ENCODE peak calls at places on chromosome 16, in seven cellular contexts. H is ovary, P is GM12878, Q is stomach, D is A549, K is sigmoid colon, W is K562. M is an unnamed sample.

GRCh38 chr16:70480127-70481105 is 26.0 kb downstream of the FCSK start:
- DNase-seq in P (no peak), D (no peak), K (no peak), Q (no peak), H (no peak), W (no peak), M (no peak)

GRCh38 chr16:23359092-23359760 is 57.1 kb downstream of the SCNN1B start:
- DNase-seq in P (no peak), W (no peak), D (no peak), K (peak; percentile 46), Q (no peak), H (no peak), M (no peak)

GRCh38 chr16:27236635-27237228 is 31.8 kb downstream of the NSMCE1 start:
- DNase-seq in H (no peak), K (peak; percentile 19), Q (no peak), P (no peak), D (no peak), W (no peak), M (no peak)

GRCh38 chr16:64696872-64697271 is 425.0 kb downstream of the CDH11 start:
- DNase-seq in H (no peak), P (no peak), D (no peak), Q (no peak), W (no peak), K (no peak), M (no peak)

GRCh38 chr16:83959621-83960434 is 6.8 kb downstream of the OSGIN1 start:
- DNase-seq in D (no peak), H (no peak), P (no peak), W (no peak), K (no peak), Q (no peak), M (no peak)

GRCh38 chr16:85245307-85246172 is 133.3 kb upstream of the CIBAR2 start:
- DNase-seq in D (peak; percentile 69), H (peak; percentile 80), K (peak; percentile 83), W (peak; percentile 86), P (no peak), Q (peak; percentile 44), M (no peak)

GRCh38 chr16:30112197-30113030 is 923 bp downstream of the GDPD3 start:
- DNase-seq in K (peak; percentile 81), D (peak; percentile 84), P (no peak), W (peak; percentile 81), Q (peak; percentile 66), H (peak; percentile 62), M (peak; percentile 87)

GRCh38 chr16:71296584-71297133 is 7.5 kb upstream of the CMTR2 start:
- DNase-seq in Q (no peak), H (no peak), W (no peak), D (no peak), K (no peak), P (no peak), M (no peak)

GRCh38 chr16:23826528-23827244 is 9.1 kb upstream of the PRKCB start:
- DNase-seq in K (no peak), D (no peak), H (no peak), Q (no peak), P (peak; percentile 79), W (no peak), M (peak; percentile 28)

GRCh38 chr16:4320571-4321137 is 4.8 kb downstream of the GLIS2 start:
- DNase-seq in K (peak; percentile 65), P (no peak), H (peak; percentile 36), D (no peak), Q (no peak), W (no peak), M (no peak)

GRCh38 chr16:3587547-3588110 is 10.4 kb upstream of the NLRC3 start:
- DNase-seq in P (no peak), Q (no peak), H (no peak), W (no peak), D (no peak), K (no peak), M (no peak)

GRCh38 chr16:56988948-56989945 is at the start of gene NLRC5:
- DNase-seq in D (peak; percentile 86), W (no peak), Q (peak; percentile 92), P (no peak), H (peak; percentile 82), K (peak; percentile 91), M (peak; percentile 94)

GRCh38 chr16:29808219-29808900 is 2.0 kb downstream of the MAZ start:
- DNase-seq in Q (no peak), P (no peak), W (no peak), K (no peak), H (peak; percentile 55), D (no peak), M (peak; percentile 81)

GRCh38 chr16:58125781-58126335 is 3.3 kb downstream of the CFAP20 start:
- DNase-seq in P (no peak), W (no peak), K (no peak), H (no peak), Q (no peak), D (no peak), M (no peak)

GRCh38 chr16:83187404-83187803 is 560.6 kb downstream of the CDH13 start:
- DNase-seq in P (no peak), D (no peak), K (no peak), W (no peak), H (no peak), Q (no peak), M (no peak)

GRCh38 chr16:85231959-85232358 is 119.7 kb upstream of the CIBAR2 start:
- DNase-seq in D (no peak), K (no peak), P (no peak), H (peak; percentile 60), W (no peak), Q (no peak), M (no peak)

GRCh38 chr16:23171234-23171948 is 11.2 kb upstream of the SCNN1G start:
- DNase-seq in D (no peak), H (no peak), Q (no peak), K (no peak), P (no peak), W (no peak), M (no peak)

GRCh38 chr16:64094170-64094960 is 1027.5 kb downstream of the CDH11 start:
- DNase-seq in H (no peak), W (no peak), K (no peak), D (no peak), Q (no peak), P (no peak), M (no peak)

GRCh38 chr16:21523411-21524067 is 75.8 kb upstream of the METTL9 start:
- DNase-seq in K (no peak), Q (no peak), H (peak; percentile 43), P (no peak), D (no peak), W (no peak), M (no peak)

GRCh38 chr16:78633551-78633950 is 534.1 kb downstream of the WWOX start:
- DNase-seq in P (no peak), W (no peak), H (no peak), K (no peak), D (no peak), Q (no peak), M (no peak)

GRCh38 chr16:22614271-22614947 is 103.7 kb downstream of the NPIPB5 start:
- DNase-seq in K (no peak), W (no peak), Q (no peak), D (no peak), H (no peak), P (no peak), M (no peak)

GRCh38 chr16:68300736-68301459 is 9.8 kb downstream of the SLC7A6OS start:
- DNase-seq in W (no peak), P (no peak), Q (no peak), D (no peak), H (no peak), K (peak; percentile 40), M (no peak)
- TF ChIP-seq POLR2A in W (peak; percentile 52), P (peak; percentile 45), Q (no peak), D (no peak), H (no peak), K (no peak), M (no peak)

GRCh38 chr16:1597154-1597553 is 14.7 kb downstream of the IFT140 start:
- DNase-seq in H (no peak), W (no peak), P (no peak), D (no peak), K (no peak), Q (no peak), M (no peak)
- TF ChIP-seq EP300 in H (no peak), W (no peak), P (no peak), D (no peak), K (no peak), Q (no peak), M (no peak)

DNA sequence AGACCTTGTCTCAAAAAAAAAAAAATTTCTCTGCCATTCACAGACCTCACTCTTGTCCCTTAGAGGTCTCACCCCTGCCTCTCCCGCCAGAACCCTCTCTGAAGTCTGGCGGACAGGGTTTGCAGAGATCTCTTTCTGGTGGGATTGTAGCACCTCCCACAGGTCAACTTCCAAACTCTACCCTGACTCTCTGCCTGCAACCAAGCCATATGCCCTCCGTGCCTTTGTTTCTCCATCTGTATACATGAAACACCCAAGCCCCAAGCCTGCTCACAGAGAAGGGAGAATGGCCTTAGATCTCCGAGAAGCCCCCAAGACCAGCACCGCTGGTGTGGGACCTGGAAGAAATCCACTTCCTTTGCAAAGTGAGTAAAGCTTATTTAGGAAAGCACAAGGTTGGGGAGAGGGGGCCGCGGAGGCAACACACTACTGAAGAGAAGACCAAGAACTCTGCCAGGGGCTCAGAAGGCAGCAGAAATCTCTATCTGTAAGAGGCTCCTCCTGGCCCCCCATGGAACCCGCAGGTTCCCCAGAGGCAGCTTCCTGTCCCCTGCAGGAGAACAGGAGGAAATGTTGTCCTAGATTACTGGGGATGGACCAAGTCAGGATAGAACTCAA is 219.9 kb downstream of the C16orf78 start:
- DNase-seq in K (no peak), W (no peak), Q (peak; percentile 11), D (no peak), H (no peak), P (no peak), M (no peak)
- H3K4me1 ChIP-seq in K (peaks cover 8% of the 10 kb centered on the region), W (no peaks in the 10 kb centered on the region), Q (no peaks in the 10 kb centered on the region), D (no peaks in the 10 kb centered on the region), H (peaks cover 8% of the 10 kb centered on the region), P (peaks cover 50% of the 10 kb centered on the region), M (no peaks in the 10 kb centered on the region)

GRCh38 chr16:14520753-14521152 is 109.3 kb downstream of the PARN start:
- DNase-seq in Q (no peak), K (no peak), D (no peak), W (no peak), P (no peak), H (no peak), M (no peak)

GRCh38 chr16:14525021-14525420 is 105.0 kb downstream of the PARN start:
- DNase-seq in W (no peak), H (no peak), Q (no peak), K (no peak), D (no peak), P (no peak), M (no peak)

GRCh38 chr16:14525596-14525995 is 104.5 kb downstream of the PARN start:
- DNase-seq in K (no peak), H (no peak), Q (no peak), W (no peak), D (no peak), P (no peak), M (no peak)

GRCh38 chr16:14523632-14524031 is 106.4 kb downstream of the PARN start:
- DNase-seq in D (no peak), Q (no peak), H (no peak), K (no peak), P (no peak), W (no peak), M (no peak)

DNA sequence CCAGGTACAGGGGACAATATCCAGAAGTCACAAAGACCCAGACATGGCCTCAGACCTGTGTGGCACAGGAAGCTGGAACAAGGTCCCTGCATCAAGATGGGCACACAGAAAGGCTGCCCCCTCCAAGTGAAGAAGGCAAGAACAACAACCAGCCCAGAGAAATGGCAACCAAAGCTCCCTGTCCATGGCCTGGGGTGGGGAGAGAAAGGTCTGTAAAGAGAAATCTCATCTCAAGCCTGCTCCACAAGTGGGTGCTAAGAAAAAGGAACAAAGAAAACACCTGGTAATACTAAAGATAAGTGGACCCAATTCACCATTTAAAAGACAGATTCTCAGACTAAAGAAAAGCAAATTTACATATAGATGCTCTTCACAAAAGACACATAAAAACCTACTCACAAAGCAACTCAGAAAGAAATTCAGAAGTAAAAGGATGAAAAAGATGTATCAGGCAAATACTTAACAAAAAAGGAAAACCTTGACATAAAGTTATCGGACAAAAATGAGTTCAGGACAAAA is 107.4 kb downstream of the PARN start:
- DNase-seq in Q (no peak), P (no peak), W (no peak), D (no peak), K (no peak), H (no peak), M (no peak)
- TF ChIP-seq POLR2A in Q (no peak), P (no peak), W (no peak), D (no peak), K (no peak), H (no peak), M (no peak)

M was measured in upper lobe of left lung.